ENCODE peak calls at places on chromosome 17, in five cellular contexts. One of them, this sample, is unnamed.

GRCh38 chr17:79466562-79467350 is 144.1 kb downstream of the RBFOX3 start:
- DNase-seq in brain microvascular endothelial cell: no peak
- DNase-seq in NCI-H69: no peak
- DNase-seq in CD4-positive, alpha-beta T cell: no peak
- DNase-seq in AG10803: no peak
- DNase-seq in this sample: no peak

GRCh38 chr17:6712058-6712853 is 913 bp downstream of the SLC13A5 start:
- DNase-seq in brain microvascular endothelial cell: no peak
- DNase-seq in NCI-H69: no peak
- DNase-seq in CD4-positive, alpha-beta T cell: no peak
- DNase-seq in AG10803: no peak
- DNase-seq in this sample: peak; percentile 14

GRCh38 chr17:81483862-81484194 is 28.8 kb downstream of the ACTG1 start:
- DNase-seq in brain microvascular endothelial cell: no peak
- DNase-seq in NCI-H69: no peak
- DNase-seq in CD4-positive, alpha-beta T cell: no peak
- DNase-seq in AG10803: no peak
- DNase-seq in this sample: no peak

GRCh38 chr17:78996781-78997201 is 12.8 kb downstream of the CANT1 start:
- DNase-seq in brain microvascular endothelial cell: no peak
- DNase-seq in NCI-H69: no peak
- DNase-seq in CD4-positive, alpha-beta T cell: no peak
- DNase-seq in AG10803: no peak
- DNase-seq in this sample: no peak

GRCh38 chr17:40430272-40431230 is 12.7 kb upstream of the IGFBP4 start:
- DNase-seq in brain microvascular endothelial cell: no peak
- DNase-seq in NCI-H69: no peak
- DNase-seq in CD4-positive, alpha-beta T cell: no peak
- DNase-seq in AG10803: no peak
- DNase-seq in this sample: no peak

GRCh38 chr17:2215616-2216364 is 87.8 kb downstream of the SMG6 start:
- DNase-seq in brain microvascular endothelial cell: peak; percentile 91
- DNase-seq in NCI-H69: no peak
- DNase-seq in CD4-positive, alpha-beta T cell: peak; percentile 54
- DNase-seq in AG10803: peak; percentile 99
- DNase-seq in this sample: peak; percentile 94

GRCh38 chr17:76053230-76054111 is 18.8 kb downstream of the SRP68 start:
- DNase-seq in brain microvascular endothelial cell: peak; percentile 81
- DNase-seq in NCI-H69: no peak
- DNase-seq in CD4-positive, alpha-beta T cell: no peak
- DNase-seq in AG10803: no peak
- DNase-seq in this sample: peak; percentile 75

GRCh38 chr17:31715436-31715835 is 143.6 kb downstream of the COPRS start:
- DNase-seq in brain microvascular endothelial cell: no peak
- DNase-seq in NCI-H69: no peak
- DNase-seq in CD4-positive, alpha-beta T cell: no peak
- DNase-seq in AG10803: no peak
- DNase-seq in this sample: no peak

GRCh38 chr17:42673885-42674754 is 2.7 kb downstream of the PLEKHH3 start:
- DNase-seq in brain microvascular endothelial cell: no peak
- DNase-seq in NCI-H69: no peak
- DNase-seq in CD4-positive, alpha-beta T cell: no peak
- DNase-seq in AG10803: peak; percentile 56
- DNase-seq in this sample: peak; percentile 77

GRCh38 chr17:66547170-66547865 is 244.9 kb downstream of the PRKCA start:
- DNase-seq in brain microvascular endothelial cell: no peak
- DNase-seq in NCI-H69: no peak
- DNase-seq in CD4-positive, alpha-beta T cell: no peak
- DNase-seq in AG10803: no peak
- DNase-seq in this sample: no peak

GRCh38 chr17:69854381-69854780 is 220.6 kb upstream of the KCNJ16 start:
- DNase-seq in brain microvascular endothelial cell: no peak
- DNase-seq in NCI-H69: no peak
- DNase-seq in CD4-positive, alpha-beta T cell: no peak
- DNase-seq in AG10803: no peak
- DNase-seq in this sample: no peak

GRCh38 chr17:57541472-57542394 is 203.4 kb downstream of the CCDC182 start:
- DNase-seq in brain microvascular endothelial cell: peak; percentile 92
- DNase-seq in NCI-H69: peak; percentile 66
- DNase-seq in CD4-positive, alpha-beta T cell: no peak
- DNase-seq in AG10803: peak; percentile 58
- DNase-seq in this sample: peak; percentile 91

GRCh38 chr17:45722161-45722560 is 62.0 kb upstream of the CRHR1 start:
- DNase-seq in brain microvascular endothelial cell: no peak
- DNase-seq in NCI-H69: peak; percentile 53
- DNase-seq in CD4-positive, alpha-beta T cell: no peak
- DNase-seq in AG10803: no peak
- DNase-seq in this sample: no peak

GRCh38 chr17:9419932-9420453 is 155.6 kb downstream of the STX8 start:
- DNase-seq in brain microvascular endothelial cell: peak; percentile 5
- DNase-seq in NCI-H69: no peak
- DNase-seq in CD4-positive, alpha-beta T cell: no peak
- DNase-seq in AG10803: no peak
- DNase-seq in this sample: no peak

GRCh38 chr17:63435681-63436522 is 10.2 kb downstream of the CYB561 start:
- DNase-seq in brain microvascular endothelial cell: no peak
- DNase-seq in NCI-H69: peak; percentile 38
- DNase-seq in CD4-positive, alpha-beta T cell: no peak
- DNase-seq in AG10803: no peak
- DNase-seq in this sample: no peak

GRCh38 chr17:1001640-1002411 is 4.9 kb downstream of the TIMM22 start:
- DNase-seq in brain microvascular endothelial cell: peak; percentile 68
- DNase-seq in NCI-H69: no peak
- DNase-seq in CD4-positive, alpha-beta T cell: no peak
- DNase-seq in AG10803: peak; percentile 72
- DNase-seq in this sample: peak; percentile 49

GRCh38 chr17:63525190-63525946 is 2.2 kb downstream of the KCNH6 start:
- DNase-seq in brain microvascular endothelial cell: no peak
- DNase-seq in NCI-H69: peak; percentile 24
- DNase-seq in CD4-positive, alpha-beta T cell: no peak
- DNase-seq in AG10803: no peak
- DNase-seq in this sample: no peak

GRCh38 chr17:30336369-30337171 is 2.7 kb upstream of the TMIGD1 start:
- DNase-seq in brain microvascular endothelial cell: peak; percentile 56
- DNase-seq in NCI-H69: peak; percentile 90
- DNase-seq in CD4-positive, alpha-beta T cell: peak; percentile 42
- DNase-seq in AG10803: peak; percentile 24
- DNase-seq in this sample: peak; percentile 66